ENCODE peak calls at places on chromosomes 16 and 17, in four cellular contexts. U is fibroblast of lung, Z is lung, G is A549. D is an unnamed sample.

GRCh38 chr17:29050176-29050575 is 7.2 kb downstream of the PIPOX start:
- DNase-seq in Z (no peak), G (no peak), U (no peak), D (no peak)

GRCh38 chr16:86044881-86045600 is 146.1 kb downstream of the IRF8 start:
- DNase-seq in G (no peak), U (no peak), Z (no peak), D (no peak)

GRCh38 chr17:62093188-62094155 is 28.4 kb upstream of the MED13 start:
- DNase-seq in G (peak), Z (no peak), U (peak), D (no peak)

GRCh38 chr16:89880477-89881367 is 7.3 kb downstream of the TCF25 start:
- DNase-seq in U (no peak), G (no peak), Z (no peak), D (no peak)

GRCh38 chr17:42821176-42821575 is 2.9 kb downstream of the BECN1 start:
- DNase-seq in U (no peak), Z (no peak), G (no peak), D (no peak)

GRCh38 chr16:50310308-50311133 is 44.2 kb downstream of the ADCY7 start:
- DNase-seq in U (no peak), G (no peak), Z (no peak), D (no peak)

GRCh38 chr16:15907863-15908478 is 19.6 kb upstream of the CEP20 start:
- DNase-seq in Z (peak), U (peak), G (peak), D (peak)

GRCh38 chr16:26051078-26051477 is 359.3 kb downstream of the HS3ST4 start:
- DNase-seq in U (no peak), G (no peak), Z (no peak), D (no peak)

GRCh38 chr16:84689126-84689525 is 10.7 kb upstream of the USP10 start:
- DNase-seq in U (peak), G (no peak), Z (no peak), D (no peak)

GRCh38 chr16:8892101-8892575 is 10.0 kb downstream of the LITAFD start:
- DNase-seq in Z (no peak), U (no peak), G (no peak), D (no peak)

GRCh38 chr16:88967800-88968588 is 9.0 kb downstream of the CBFA2T3 start:
- DNase-seq in G (no peak), Z (no peak), U (no peak), D (no peak)

GRCh38 chr17:76474238-76474637 is 6.8 kb downstream of the AANAT start:
- DNase-seq in G (no peak), Z (no peak), U (no peak), D (no peak)

GRCh38 chr17:76472258-76472645 is 4.8 kb downstream of the AANAT start:
- DNase-seq in G (no peak), Z (no peak), U (no peak), D (no peak)

GRCh38 chr17:76472726-76473125 is 5.3 kb downstream of the AANAT start:
- DNase-seq in U (no peak), Z (no peak), G (no peak), D (no peak)

GRCh38 chr17:76474894-76475293 is 7.5 kb downstream of the AANAT start:
- DNase-seq in G (no peak), U (no peak), Z (no peak), D (no peak)

GRCh38 chr17:76473541-76473985 is 6.2 kb downstream of the AANAT start:
- DNase-seq in U (no peak), G (peak), Z (no peak), D (no peak)
- TF ChIP-seq CTCF in U (no peak), G (peak), Z (no peak), D (peak)

DNA sequence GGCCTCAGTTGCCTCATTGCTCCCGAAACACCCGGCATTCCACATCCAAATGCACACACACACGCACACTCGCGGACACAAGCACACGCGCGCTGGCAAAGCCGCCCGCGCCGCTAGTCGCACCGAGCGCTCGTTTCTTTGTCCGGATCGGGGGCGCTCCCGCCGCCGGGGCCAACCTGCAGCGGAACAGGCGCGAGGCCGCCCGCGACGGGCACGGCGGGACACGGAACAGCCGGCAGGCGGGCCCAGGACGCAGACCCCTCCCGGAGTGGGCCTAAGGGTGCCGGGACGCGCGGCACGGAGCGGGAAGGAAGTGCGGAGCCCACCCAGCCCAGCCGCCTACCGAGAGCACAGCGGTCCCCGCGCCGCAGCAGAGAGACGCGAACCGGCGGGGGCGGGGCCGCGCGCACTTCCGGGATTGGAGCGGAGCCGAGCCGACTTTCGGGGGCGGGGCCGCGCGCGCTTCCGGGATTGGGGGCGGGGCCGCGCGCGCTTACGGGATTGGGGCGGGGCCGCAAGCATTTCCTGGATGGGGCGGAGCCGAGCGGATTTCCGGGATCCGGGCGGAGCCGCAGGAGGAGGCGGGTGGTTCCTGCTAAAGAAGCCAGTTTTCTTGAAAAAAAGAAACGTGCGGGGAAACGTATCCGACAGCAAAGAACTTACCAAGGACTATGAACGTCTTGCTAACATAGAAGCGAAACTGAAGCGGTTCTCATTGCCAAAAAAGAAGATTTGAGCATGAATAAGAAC is at the start of gene CYBC1:
- DNase-seq in U (peak), Z (peak), G (peak), D (peak)
- TF ChIP-seq CTCF in U (no peak), Z (no peak), G (no peak), D (no peak)

DNA sequence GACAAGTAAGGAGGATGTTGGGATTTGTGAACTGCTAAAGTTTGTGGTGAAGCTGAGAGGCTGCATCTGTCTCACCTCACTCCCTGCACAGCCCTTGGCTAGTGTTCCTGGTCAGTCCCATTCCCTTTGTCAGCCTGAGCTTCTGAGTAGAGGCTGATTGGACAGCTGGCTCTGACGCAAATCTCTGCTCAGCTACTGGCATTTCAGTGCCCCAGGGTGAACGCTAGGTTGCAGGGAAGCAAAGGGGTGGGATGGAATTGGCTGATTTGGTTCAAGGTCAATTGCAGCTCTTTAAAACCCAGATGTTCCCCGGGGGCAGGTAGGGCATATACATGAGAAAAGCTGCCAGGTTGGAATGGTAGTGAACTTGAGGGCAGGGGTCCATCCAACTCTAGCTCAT is 23.1 kb upstream of the CNOT1 start:
- DNase-seq in G (peak), U (peak), Z (no peak), D (no peak)
- TF ChIP-seq CTCF in G (no peak), U (no peak), Z (no peak), D (no peak)

GRCh38 chr16:892536-893255 is 78.1 kb downstream of the LMF1 start:
- DNase-seq in U (no peak), Z (no peak), G (no peak), D (no peak)

GRCh38 chr16:894136-894535 is 76.6 kb downstream of the LMF1 start:
- DNase-seq in U (no peak), G (no peak), Z (no peak), D (no peak)

GRCh38 chr16:894841-895240 is 75.9 kb downstream of the LMF1 start:
- DNase-seq in G (no peak), Z (no peak), U (no peak), D (no peak)

GRCh38 chr16:892006-892405 is 78.8 kb downstream of the LMF1 start:
- DNase-seq in Z (no peak), U (no peak), G (no peak), D (no peak)

DNA sequence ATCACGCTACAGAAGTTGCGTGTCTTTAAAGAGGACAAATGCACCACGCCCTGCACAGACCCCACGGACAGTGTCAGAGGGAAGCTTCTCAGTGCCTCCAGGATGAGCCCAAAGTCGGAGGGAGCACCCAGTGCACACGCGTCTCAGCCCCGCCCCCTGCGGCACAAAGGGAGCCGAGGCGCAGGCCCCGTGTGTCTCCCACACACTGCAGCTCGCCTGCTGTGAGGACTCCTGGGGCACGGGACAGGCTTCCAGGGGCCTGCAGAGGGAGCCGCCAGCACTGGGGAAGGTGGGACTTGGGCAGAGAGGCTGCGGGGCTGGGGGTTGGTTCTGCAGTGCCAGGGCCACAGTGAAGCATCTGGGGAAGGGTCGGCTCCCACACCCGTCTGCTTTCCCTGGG is 77.4 kb downstream of the LMF1 start:
- DNase-seq in Z (no peak), G (peak), U (no peak), D (no peak)
- TF ChIP-seq CTCF in Z (no peak), G (no peak), U (no peak), D (no peak)

D was measured in Calu3.